ENCODE peak calls at places on chromosomes 12 and 14, in four cellular contexts. V is K562, T is GM12878, N is HepG2. Q is an unnamed sample.

GRCh38 chr12:124947561-124948398 is 33.3 kb upstream of the UBC start:
- DNase-seq in V (no peak), T (no peak), N (no peak), Q (no peak)

GRCh38 chr12:63843613-63844390 is 698 bp upstream of the SRGAP1 start:
- DNase-seq in V (peak), T (peak), N (peak), Q (peak)

GRCh38 chr12:112852127-112852526 is 54.6 kb upstream of the OAS1 start:
- DNase-seq in V (no peak), T (no peak), N (no peak), Q (no peak)

GRCh38 chr12:58453306-58453705 is 467.0 kb downstream of the LRIG3 start:
- DNase-seq in V (no peak), T (no peak), N (no peak), Q (no peak)

GRCh38 chr12:47818701-47819543 is 781 bp downstream of the HDAC7 start:
- DNase-seq in V (peak), T (no peak), N (peak), Q (peak)

GRCh38 chr12:122003646-122004611 is 17.8 kb upstream of the BCL7A start:
- DNase-seq in V (peak), T (no peak), N (no peak), Q (no peak)

GRCh38 chr12:51008329-51008728 is 17.9 kb downstream of the SLC11A2 start:
- DNase-seq in V (no peak), T (no peak), N (no peak), Q (no peak)

GRCh38 chr14:90871605-90872233 is 55.5 kb upstream of the TTC7B start:
- DNase-seq in V (no peak), T (no peak), N (no peak), Q (no peak)

GRCh38 chr14:55585854-55586253 is 5.8 kb downstream of the KTN1 start:
- DNase-seq in V (no peak), T (no peak), N (no peak), Q (no peak)

GRCh38 chr12:460301-461230 is 827 bp downstream of the B4GALNT3 start:
- DNase-seq in V (no peak), T (no peak), N (no peak), Q (peak)

GRCh38 chr12:9646794-9647622 is 22.5 kb upstream of the CLEC2D start:
- DNase-seq in V (peak), T (no peak), N (no peak), Q (no peak)

GRCh38 chr12:77485961-77486579 is 344.6 kb upstream of the NAV3 start:
- DNase-seq in V (no peak), T (no peak), N (no peak), Q (no peak)

GRCh38 chr12:92007787-92008186 is 137.9 kb downstream of the BTG1 start:
- DNase-seq in V (no peak), T (no peak), N (no peak), Q (no peak)

GRCh38 chr12:65533177-65533883 is 254.8 kb downstream of the MSRB3 start:
- DNase-seq in V (no peak), T (no peak), N (no peak), Q (no peak)

GRCh38 chr14:31421200-31421599 is 850 bp upstream of the HEATR5A start:
- DNase-seq in V (no peak), T (no peak), N (peak), Q (no peak)

GRCh38 chr14:63223596-63223995 is 19.4 kb downstream of the RHOJ start:
- DNase-seq in V (no peak), T (no peak), N (no peak), Q (no peak)

GRCh38 chr12:28104893-28105864 is 85.1 kb upstream of the CCDC91 start:
- DNase-seq in V (no peak), T (no peak), N (no peak), Q (no peak)

GRCh38 chr12:5511644-5512584 is 80.0 kb downstream of the NTF3 start:
- DNase-seq in V (peak), T (no peak), N (no peak), Q (peak)

GRCh38 chr14:53879022-53879686 is 77.5 kb downstream of the BMP4 start:
- DNase-seq in V (no peak), T (no peak), N (no peak), Q (no peak)

GRCh38 chr14:95255013-95255412 is 64.7 kb downstream of the CLMN start:
- DNase-seq in V (no peak), T (no peak), N (no peak), Q (no peak)

GRCh38 chr12:115771601-115772000 is 505.9 kb downstream of the MED13L start:
- DNase-seq in V (no peak), T (no peak), N (no peak), Q (no peak)

GRCh38 chr12:123119808-123120207 is 31.1 kb downstream of the PITPNM2 start:
- DNase-seq in V (no peak), T (peak), N (no peak), Q (no peak)

GRCh38 chr12:124679047-124679446 is 111.6 kb upstream of the NCOR2 start:
- DNase-seq in V (no peak), T (no peak), N (no peak), Q (no peak)

GRCh38 chr14:75390183-75390582 is 37.6 kb upstream of the JDP2 start:
- DNase-seq in V (no peak), T (no peak), N (no peak), Q (no peak)

GRCh38 chr14:50364792-50365191 is 31.9 kb downstream of the CDKL1 start:
- DNase-seq in V (no peak), T (no peak), N (no peak), Q (no peak)

GRCh38 chr12:105275997-105276760 is 40.2 kb upstream of the APPL2 start:
- DNase-seq in V (no peak), T (no peak), N (no peak), Q (no peak)

GRCh38 chr14:89485264-89485663 is 68.2 kb upstream of the FOXN3 start:
- DNase-seq in V (no peak), T (no peak), N (no peak), Q (no peak)

GRCh38 chr12:132003846-132004245 is 54.1 kb downstream of the EP400 start:
- DNase-seq in V (no peak), T (no peak), N (no peak), Q (no peak)

GRCh38 chr12:52215587-52216031 is 17.4 kb upstream of the KRT7 start:
- DNase-seq in V (no peak), T (no peak), N (peak), Q (no peak)
- TF ChIP-seq FOXK2 in V (no peak), T (no peak), N (no peak), Q (no peak)

GRCh38 chr12:33026791-33027190 is 130.2 kb upstream of the PKP2 start:
- DNase-seq in V (no peak), T (no peak), N (no peak), Q (no peak)
- TF ChIP-seq FOXK2 in V (no peak), T (no peak), N (no peak), Q (no peak)

GRCh38 chr12:3753549-3754284 is 808 bp upstream of the CRACR2A start:
- DNase-seq in V (no peak), T (no peak), N (no peak), Q (no peak)
- TF ChIP-seq FOXK2 in V (no peak), T (no peak), N (no peak), Q (no peak)

DNA sequence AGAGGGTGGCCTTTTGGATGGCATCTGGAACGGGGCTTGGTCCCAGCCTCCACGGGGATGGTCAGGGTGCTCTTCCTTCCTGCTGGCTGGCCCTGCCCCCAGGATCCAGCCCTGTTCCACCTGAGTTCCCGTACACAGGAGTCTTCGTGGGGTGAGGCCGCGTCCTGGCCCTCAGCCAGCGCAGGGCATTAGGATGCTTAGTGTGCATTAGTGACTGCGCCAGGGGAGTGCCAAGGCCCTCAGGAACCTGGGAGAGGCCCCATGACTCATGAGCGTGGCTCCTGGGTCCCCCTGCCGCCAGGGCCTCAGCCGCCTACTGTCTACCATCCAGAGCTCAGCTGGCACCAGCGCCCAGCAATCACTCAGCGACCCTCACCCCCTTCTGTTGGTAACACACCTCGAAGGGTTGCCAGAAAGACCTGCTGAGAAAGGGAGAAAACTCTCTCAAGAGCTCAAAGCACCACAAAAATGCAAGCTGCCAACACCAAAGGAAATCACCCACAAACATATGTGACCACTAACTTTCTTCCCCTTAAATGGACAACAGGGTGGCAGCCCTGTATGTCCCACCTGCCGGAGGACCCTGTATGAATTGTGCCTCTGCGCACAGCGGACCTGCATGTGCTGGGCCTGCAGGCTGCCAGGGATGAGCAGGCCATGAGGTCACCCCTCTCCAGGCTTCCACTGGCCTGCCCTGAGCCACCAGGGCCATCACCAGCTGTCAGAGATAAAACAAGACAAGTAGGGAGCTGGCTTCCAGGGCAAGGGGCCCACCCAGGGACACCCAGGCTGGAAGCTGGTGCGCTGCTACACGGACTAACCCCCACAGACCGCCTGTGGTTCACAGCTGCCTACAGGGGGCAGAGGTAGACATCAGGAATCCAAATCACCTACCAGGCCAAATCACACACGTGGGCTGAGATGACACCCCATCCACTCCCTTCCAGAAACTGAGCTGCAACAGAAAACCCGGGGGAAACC is 28.7 kb downstream of the CCDC85C start:
- DNase-seq in V (peak), T (no peak), N (peak), Q (peak)
- TF ChIP-seq FOXK2 in V (no peak), T (no peak), N (no peak), Q (no peak)

GRCh38 chr12:20716985-20717384 is 21.9 kb downstream of the SLCO1C1 start:
- DNase-seq in V (no peak), T (no peak), N (no peak), Q (no peak)

GRCh38 chr12:20711846-20712245 is 16.7 kb downstream of the SLCO1C1 start:
- DNase-seq in V (no peak), T (no peak), N (no peak), Q (no peak)

GRCh38 chr12:20718294-20718693 is 23.2 kb downstream of the SLCO1C1 start:
- DNase-seq in V (no peak), T (no peak), N (no peak), Q (no peak)

DNA sequence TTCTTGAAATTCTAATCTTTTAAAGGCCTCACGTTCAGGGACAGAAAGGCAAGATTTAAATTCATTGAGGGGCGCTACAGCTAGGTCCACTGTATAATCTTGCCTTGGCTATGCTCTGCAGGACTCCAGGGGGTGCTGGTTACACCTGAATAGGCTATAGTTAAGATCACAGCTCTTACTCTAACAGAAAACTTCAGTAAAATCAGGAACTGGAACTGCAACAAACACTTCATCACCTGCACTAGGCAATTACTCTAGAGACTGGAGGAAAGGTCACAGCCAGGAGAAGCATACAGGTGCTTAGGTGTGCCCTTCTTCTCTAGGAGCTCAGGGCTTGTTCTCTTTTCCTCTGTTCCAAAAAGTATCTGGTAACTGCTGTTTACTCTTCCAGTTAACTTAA is 20.9 kb downstream of the SLCO1C1 start:
- DNase-seq in V (no peak), T (no peak), N (no peak), Q (no peak)
- TF ChIP-seq FOXK2 in V (no peak), T (no peak), N (no peak), Q (no peak)

DNA sequence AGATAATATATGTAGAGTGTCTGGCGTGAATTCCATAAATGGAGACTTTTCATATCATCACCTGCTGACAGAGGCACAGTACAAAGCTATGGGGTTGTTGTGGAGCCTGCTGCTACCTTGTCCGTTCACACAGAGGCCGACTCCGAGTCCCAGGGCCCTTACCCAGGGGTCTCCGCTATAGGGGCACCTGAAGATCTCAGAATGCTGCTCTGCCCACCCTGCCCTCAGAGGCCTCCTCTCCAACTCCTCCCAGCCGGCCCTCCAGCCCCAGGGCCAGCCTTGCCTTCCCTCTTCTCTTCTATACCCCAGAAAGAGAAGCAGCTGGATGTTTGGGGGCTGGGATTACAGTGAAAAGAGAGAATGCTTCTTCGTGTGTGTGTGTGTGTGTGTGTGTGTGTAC is 21.3 kb downstream of the NCKAP5L start:
- DNase-seq in V (no peak), T (no peak), N (no peak), Q (no peak)
- TF ChIP-seq FOXK2 in V (no peak), T (no peak), N (no peak), Q (no peak)